ENCODE peak calls at places on chromosome 10, in five cellular contexts. S is PC-9, G is stomach, D is stromal cell of bone marrow, Z is RCC 7860. E is an unnamed sample.

GRCh38 chr10:102769375-102770107 is 25.8 kb downstream of the WBP1L start:
- DNase-seq in G (no peak), D (no peak), S (no peak), Z (no peak), E (peak)

GRCh38 chr10:70964281-70964680 is 75.9 kb upstream of the PCBD1 start:
- DNase-seq in D (no peak), Z (no peak), G (no peak), S (no peak), E (no peak)

GRCh38 chr10:20276127-20276979 is 460.1 kb downstream of the PLXDC2 start:
- DNase-seq in Z (no peak), D (no peak), G (no peak), S (no peak), E (peak)

GRCh38 chr10:66394287-66395063 is 531.4 kb upstream of the LRRTM3 start:
- DNase-seq in G (no peak), Z (no peak), D (no peak), S (no peak), E (no peak)

GRCh38 chr10:122116331-122116730 is 127.4 kb downstream of the TACC2 start:
- DNase-seq in G (no peak), Z (no peak), S (no peak), D (no peak), E (no peak)

GRCh38 chr10:124152781-124153600 is 59.6 kb upstream of the CHST15 start:
- DNase-seq in Z (peak), S (peak), G (peak), D (no peak), E (peak)

GRCh38 chr10:18162021-18162631 is 21.9 kb downstream of the CACNB2 start:
- DNase-seq in D (no peak), S (no peak), Z (no peak), G (no peak), E (no peak)

GRCh38 chr10:11894381-11895107 is 71.4 kb downstream of the PROSER2 start:
- DNase-seq in D (no peak), S (no peak), Z (no peak), G (no peak), E (no peak)

GRCh38 chr10:29849434-29849833 is 210.0 kb downstream of the JCAD start:
- DNase-seq in D (peak), S (no peak), Z (peak), G (no peak), E (no peak)

GRCh38 chr10:86943316-86944030 is 13.9 kb downstream of the MMRN2 start:
- DNase-seq in Z (no peak), S (no peak), D (no peak), G (peak), E (no peak)

GRCh38 chr10:78401882-78402367 is 368.3 kb downstream of the RPS24 start:
- DNase-seq in Z (no peak), D (no peak), S (no peak), G (no peak), E (no peak)

GRCh38 chr10:25508112-25508815 is 333.5 kb downstream of the GPR158 start:
- DNase-seq in Z (no peak), G (no peak), S (no peak), D (no peak), E (no peak)

GRCh38 chr10:54800677-54801480 is at the start of gene PCDH15:
- DNase-seq in S (peak), D (no peak), Z (peak), G (no peak), E (no peak)

GRCh38 chr10:118501171-118501570 is 94.3 kb downstream of the PRLHR start:
- DNase-seq in S (peak), Z (no peak), G (no peak), D (peak), E (peak)

GRCh38 chr10:48475943-48476278 is 129.0 kb downstream of the ARHGAP22 start:
- DNase-seq in S (no peak), D (no peak), Z (no peak), G (no peak), E (no peak)

GRCh38 chr10:93088466-93088865 is 14.8 kb downstream of the CYP26A1 start:
- DNase-seq in D (no peak), S (no peak), Z (no peak), G (no peak), E (no peak)

E was measured in keratinocyte.